ENCODE peak calls at places on chromosomes 1 and 21, in ten cellular contexts. G, M, U, E, L, D, K, V, Z and C are unnamed samples.

GRCh38 chr1:66937529-66938234 is 12.9 kb downstream of the MIER1 start:
- ATAC-seq in D (no peak), K (no peak), V (no peak), G (no peak), E (no peak), Z (no peak), U (no peak), M (no peak), L (no peak), C (no peak)

GRCh38 chr1:206829282-206829681 is 36.1 kb upstream of the IL20 start:
- ATAC-seq in M (no peak), U (peak), Z (peak), K (no peak), D (no peak), V (no peak), L (no peak), G (no peak), E (no peak), C (no peak)

GRCh38 chr1:197912739-197913494 is 4.3 kb upstream of the LHX9 start:
- ATAC-seq in D (no peak), U (no peak), K (no peak), G (no peak), V (no peak), M (no peak), Z (no peak), E (no peak), L (no peak), C (no peak)

GRCh38 chr1:7042322-7043231 is 257.3 kb downstream of the CAMTA1 start:
- ATAC-seq in M (no peak), Z (no peak), G (no peak), K (no peak), L (peak), V (no peak), E (no peak), D (no peak), U (no peak), C (no peak)

GRCh38 chr1:31572323-31573104 is 3.8 kb upstream of the TINAGL1 start:
- ATAC-seq in U (no peak), K (no peak), E (peak), Z (no peak), M (no peak), D (no peak), V (no peak), L (no peak), G (no peak), C (no peak)

GRCh38 chr1:231724876-231725647 is 98.5 kb downstream of the DISC1 start:
- ATAC-seq in Z (peak), M (peak), K (no peak), U (no peak), L (no peak), G (no peak), E (peak), D (peak), V (no peak), C (no peak)

GRCh38 chr1:162412002-162412401 is at the start of gene SH2D1B:
- ATAC-seq in V (no peak), U (no peak), M (no peak), G (no peak), K (no peak), Z (no peak), E (no peak), D (no peak), L (no peak), C (no peak)

GRCh38 chr1:110783292-110783918 is 89.5 kb upstream of the CD53 start:
- ATAC-seq in U (peak), D (peak), M (no peak), G (peak), Z (peak), K (no peak), L (peak), V (peak), E (peak), C (peak)

GRCh38 chr1:52641307-52641706 is 8.3 kb downstream of the SHISAL2A start:
- ATAC-seq in D (no peak), Z (no peak), G (no peak), L (no peak), E (no peak), M (no peak), K (no peak), U (no peak), V (no peak), C (no peak)

GRCh38 chr1:204469304-204469703 is 25.3 kb downstream of the PIK3C2B start:
- ATAC-seq in K (no peak), G (no peak), U (no peak), D (no peak), L (no peak), Z (no peak), M (no peak), E (no peak), V (no peak), C (no peak)

GRCh38 chr1:16158025-16158424 is 2.2 kb upstream of the EPHA2 start:
- ATAC-seq in Z (no peak), M (no peak), E (no peak), U (peak), L (no peak), K (no peak), D (peak), G (no peak), V (peak), C (no peak)

GRCh38 chr1:93180723-93181613 is at the start of gene CCDC18:
- ATAC-seq in E (peak), M (no peak), G (no peak), Z (peak), K (no peak), U (peak), D (peak), L (no peak), V (peak), C (no peak)

GRCh38 chr1:65235867-65236805 is 73.2 kb upstream of the DNAJC6 start:
- ATAC-seq in D (no peak), L (no peak), V (no peak), E (no peak), U (no peak), K (no peak), M (no peak), G (no peak), Z (no peak), C (no peak)

GRCh38 chr1:201782353-201782752 is 46.6 kb upstream of the IPO9 start:
- ATAC-seq in D (no peak), K (no peak), V (no peak), Z (no peak), L (no peak), G (no peak), M (peak), U (no peak), E (peak), C (no peak)

GRCh38 chr21:37574751-37575150 is 208.2 kb downstream of the DYRK1A start:
- ATAC-seq in D (no peak), U (no peak), L (no peak), Z (no peak), G (no peak), E (no peak), K (no peak), V (no peak), M (no peak), C (no peak)

GRCh38 chr1:50976111-50976889 is 6.3 kb downstream of the CDKN2C start:
- ATAC-seq in Z (no peak), D (peak), G (no peak), M (peak), V (no peak), E (no peak), U (no peak), K (no peak), L (no peak), C (no peak)

GRCh38 chr1:41284121-41284520 is 42.0 kb upstream of the SCMH1 start:
- ATAC-seq in M (no peak), U (no peak), K (no peak), Z (no peak), G (no peak), L (no peak), V (no peak), D (no peak), E (no peak), C (no peak)

GRCh38 chr21:32779983-32780382 is 8.4 kb upstream of the PAXBP1 start:
- ATAC-seq in L (no peak), Z (no peak), D (no peak), U (no peak), M (no peak), G (no peak), K (no peak), E (no peak), V (no peak), C (no peak)

GRCh38 chr21:30104246-30104645 is 62.4 kb downstream of the CLDN17 start:
- ATAC-seq in U (no peak), E (peak), L (no peak), D (no peak), Z (no peak), K (no peak), M (no peak), V (no peak), G (no peak), C (no peak)

GRCh38 chr1:168991667-168992475 is 114.6 kb upstream of the ATP1B1 start:
- ATAC-seq in Z (peak), G (no peak), L (no peak), V (no peak), M (no peak), E (no peak), D (peak), U (peak), K (no peak), C (no peak)

GRCh38 chr1:168709407-168709891 is 19.6 kb downstream of the DPT start:
- ATAC-seq in Z (no peak), L (peak), G (peak), D (no peak), M (peak), V (no peak), K (peak), E (peak), U (no peak), C (peak)

GRCh38 chr1:160637821-160638539 is 8.9 kb downstream of the SLAMF1 start:
- ATAC-seq in U (peak), D (peak), M (no peak), G (peak), Z (peak), V (peak), E (no peak), L (no peak), K (no peak), C (no peak)

GRCh38 chr1:162939035-162939434 is 78.1 kb upstream of the CCDC190 start:
- ATAC-seq in K (no peak), G (no peak), V (no peak), Z (no peak), M (no peak), U (no peak), D (no peak), L (no peak), E (no peak), C (no peak)

GRCh38 chr1:27922272-27922671 is 12.5 kb upstream of the SMPDL3B start:
- ATAC-seq in Z (no peak), G (no peak), E (no peak), U (no peak), K (no peak), V (no peak), M (no peak), L (no peak), D (no peak), C (no peak)